ENCODE peak calls at places on chromosomes 2 and 18, in ten cellular contexts. B is cardiac muscle cell; J is GM23248; Y is heart left ventricle; O is OCI-LY7; S is heart right ventricle; L is colonic mucosa; G is CD8-positive, alpha-beta T cell; D is thoracic aorta; X is IMR-90. W is an unnamed sample.

GRCh38 chr18:48023334-48024008 is 93.0 kb upstream of the SMAD2 start:
- DNase-seq in B (peak; percentile 70), G (no peak), L (peak; percentile 62), S (no peak), Y (no peak), D (no peak), X (peak; percentile 10), O (peak; percentile 8), J (peak; percentile 65), W (peak; percentile 57)

GRCh38 chr2:149009928-149010461 is 28.5 kb upstream of the LYPD6B start:
- DNase-seq in L (no peak), X (no peak), S (no peak), G (no peak), D (no peak), Y (no peak), B (no peak), O (no peak), J (no peak), W (no peak)

GRCh38 chr18:8609711-8610441 is 639 bp downstream of the RAB12 start:
- DNase-seq in D (no peak), S (peak; percentile 26), O (peak; percentile 40), X (no peak), G (peak; percentile 7), Y (no peak), L (no peak), J (peak; percentile 63), B (peak; percentile 30), W (peak; percentile 27)

GRCh38 chr2:41935004-41935401 is 112.8 kb upstream of the PKDCC start:
- DNase-seq in J (no peak), B (no peak), D (no peak), X (no peak), O (no peak), L (no peak), Y (no peak), G (no peak), S (no peak), W (no peak)

GRCh38 chr2:174939046-174939445 is 66.1 kb downstream of the CHN1 start:
- DNase-seq in G (no peak), J (peak; percentile 64), L (no peak), O (no peak), X (peak; percentile 79), Y (no peak), S (no peak), D (no peak), B (no peak), W (no peak)

GRCh38 chr18:11862468-11863137 is 11.4 kb downstream of the CHMP1B start:
- DNase-seq in D (no peak), G (no peak), O (no peak), Y (no peak), X (no peak), B (no peak), S (no peak), J (no peak), L (no peak), W (no peak)

GRCh38 chr2:214201892-214202291 is 209.0 kb upstream of the VWC2L start:
- DNase-seq in J (no peak), D (no peak), B (no peak), O (no peak), Y (no peak), X (no peak), G (no peak), L (no peak), S (no peak), W (no peak)

GRCh38 chr2:109270758-109271305 is 141.8 kb downstream of the SH3RF3 start:
- DNase-seq in X (no peak), Y (no peak), B (no peak), D (no peak), O (no peak), L (peak; percentile 54), G (no peak), J (no peak), S (no peak), W (no peak)

GRCh38 chr2:118992740-118993391 is 50.9 kb downstream of the MARCO start:
- DNase-seq in Y (no peak), O (no peak), S (no peak), J (no peak), B (no peak), D (no peak), X (no peak), L (peak; percentile 7), G (no peak), W (no peak)

DNA sequence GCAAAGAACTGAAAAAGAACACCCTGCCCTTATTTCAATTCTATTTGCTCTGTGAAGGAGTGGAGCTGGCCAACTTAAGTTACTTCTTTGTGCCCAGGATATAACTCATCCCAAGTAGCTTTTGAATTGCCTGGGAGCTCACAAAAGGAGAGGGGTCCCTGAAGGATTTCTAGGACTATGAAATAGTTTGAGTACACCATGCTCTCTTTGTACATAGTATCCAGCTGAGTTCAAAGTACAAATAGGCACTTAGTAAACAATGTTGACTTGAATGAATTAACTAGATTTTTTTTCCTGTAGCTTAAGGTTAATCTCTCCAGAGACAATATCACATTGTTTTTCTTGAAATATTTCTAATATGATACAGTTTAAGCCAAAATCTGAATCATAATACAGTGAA is 47.7 kb downstream of the ZC3H15 start:
- DNase-seq in B (no peak), S (no peak), G (no peak), D (no peak), X (no peak), J (no peak), O (no peak), Y (no peak), L (no peak), W (peak; percentile 72)
- H3K4me1 ChIP-seq in B (peaks cover 9% of the 10 kb centered on the region), S (no peaks in the 10 kb centered on the region), G (no peaks in the 10 kb centered on the region), D (peaks cover 11% of the 10 kb centered on the region), X (peaks cover 3% of the 10 kb centered on the region), J (peaks cover 10% of the 10 kb centered on the region), O (no peaks in the 10 kb centered on the region), Y (no peaks in the 10 kb centered on the region), L (no peaks in the 10 kb centered on the region), W (peaks cover 12% of the 10 kb centered on the region)

DNA sequence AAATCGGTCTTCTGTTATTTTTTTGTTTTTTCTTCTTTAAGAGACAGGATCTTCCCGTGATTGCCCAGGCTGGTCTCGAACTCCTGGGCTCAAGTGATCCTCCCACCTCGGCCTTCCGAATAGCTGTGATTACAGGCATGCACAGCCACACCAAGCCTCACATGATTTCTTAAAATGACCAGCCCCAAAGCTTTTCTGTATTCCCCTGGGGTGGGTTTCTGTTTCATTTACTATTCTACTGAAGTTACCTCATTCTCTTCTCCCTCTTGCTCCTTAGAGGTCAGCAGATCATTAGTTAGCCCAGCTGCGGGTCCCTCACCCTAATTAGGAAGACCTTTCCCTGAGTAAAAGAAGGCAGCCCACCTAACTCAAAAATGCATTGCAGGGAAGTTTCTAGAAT is 27.6 kb downstream of the SLC1A4 start:
- DNase-seq in G (no peak), L (no peak), B (no peak), S (no peak), D (no peak), X (no peak), J (no peak), O (no peak), Y (no peak), W (no peak)
- H3K4me1 ChIP-seq in G (no peaks in the 10 kb centered on the region), L (no peaks in the 10 kb centered on the region), B (peaks cover 5% of the 10 kb centered on the region), S (no peaks in the 10 kb centered on the region), D (no peaks in the 10 kb centered on the region), X (no peaks in the 10 kb centered on the region), J (no peaks in the 10 kb centered on the region), O (peaks cover 23% of the 10 kb centered on the region), Y (no peaks in the 10 kb centered on the region), W (no peaks in the 10 kb centered on the region)

GRCh38 chr2:218886461-218886947 is 5.9 kb downstream of the WNT10A start:
- DNase-seq in X (no peak), Y (no peak), D (no peak), L (no peak), O (no peak), G (no peak), J (no peak), B (no peak), S (no peak), W (no peak)
- H3K4me1 ChIP-seq in X (no peaks in the 10 kb centered on the region), Y (peaks cover 9% of the 10 kb centered on the region), D (peaks cover 5% of the 10 kb centered on the region), L (no peaks in the 10 kb centered on the region), O (peaks cover 47% of the 10 kb centered on the region), G (peaks cover 22% of the 10 kb centered on the region), J (peaks cover 4% of the 10 kb centered on the region), B (no peaks in the 10 kb centered on the region), S (peaks cover 12% of the 10 kb centered on the region), W (peaks cover 2% of the 10 kb centered on the region)

DNA sequence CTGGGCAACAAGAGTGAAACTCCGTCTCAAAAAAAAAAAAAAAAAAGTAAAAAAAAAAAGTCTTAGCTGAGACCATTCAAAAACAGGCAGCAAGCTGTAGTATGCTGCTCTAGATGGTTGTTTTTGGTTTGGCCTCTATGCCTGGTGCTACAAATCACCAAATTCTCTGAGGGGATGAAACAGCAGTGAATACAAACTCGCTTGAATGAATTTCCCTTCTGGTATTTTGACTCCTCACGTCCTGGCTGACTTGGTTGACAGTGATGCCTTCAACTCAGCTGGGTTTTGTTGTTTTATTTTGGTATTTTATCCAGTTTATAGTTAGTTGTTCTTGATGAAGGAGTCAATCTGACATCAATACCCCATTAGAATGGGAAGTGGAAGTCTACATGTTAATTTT is 3.3 kb upstream of the TCF7L1 start:
- DNase-seq in X (no peak), Y (no peak), L (no peak), B (no peak), O (no peak), S (no peak), D (no peak), J (no peak), G (no peak), W (no peak)
- H3K4me1 ChIP-seq in X (peaks cover under 1% of the 10 kb centered on the region), Y (peaks cover 7% of the 10 kb centered on the region), L (no peaks in the 10 kb centered on the region), B (peaks cover 2% of the 10 kb centered on the region), O (no peaks in the 10 kb centered on the region), S (no peaks in the 10 kb centered on the region), D (peaks cover under 1% of the 10 kb centered on the region), J (no peaks in the 10 kb centered on the region), G (peaks cover 17% of the 10 kb centered on the region), W (peaks cover 7% of the 10 kb centered on the region)

DNA sequence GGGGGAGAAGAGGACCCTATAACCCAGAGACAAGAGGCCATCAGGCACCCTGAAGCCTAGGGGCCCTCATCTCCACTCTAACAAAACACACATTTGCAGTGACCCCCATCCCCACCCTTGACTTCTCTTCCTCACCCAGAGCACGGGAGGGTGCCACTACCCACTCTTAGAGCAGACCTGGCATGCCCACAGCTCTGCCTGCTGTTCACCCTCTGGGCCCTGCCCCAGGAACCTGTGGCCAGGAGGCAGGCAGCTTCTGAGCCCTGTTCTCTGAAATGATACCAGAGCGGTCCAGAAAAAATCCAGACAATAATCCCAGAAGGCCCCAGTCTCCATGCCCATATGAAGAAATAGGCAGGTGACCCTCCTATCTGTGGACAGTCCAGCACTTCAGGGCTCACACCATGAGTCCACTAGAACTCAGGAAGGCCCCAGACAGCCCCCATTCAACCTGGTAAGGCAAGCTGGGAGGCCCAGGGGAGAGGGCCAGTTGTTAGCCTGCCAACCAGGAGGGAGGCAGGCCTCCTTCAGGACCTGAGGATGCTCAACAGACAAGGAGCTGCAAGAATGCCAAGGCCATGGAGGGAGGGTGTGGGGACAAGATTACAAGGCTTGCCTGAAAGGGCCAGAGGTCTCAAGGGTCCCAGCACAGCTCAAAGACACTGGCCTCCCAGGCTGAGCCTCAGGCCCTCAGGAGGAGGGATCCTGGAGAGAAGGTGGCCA is 75.0 kb downstream of the TNS1 start:
- DNase-seq in D (no peak), L (no peak), G (no peak), B (no peak), S (no peak), J (no peak), X (no peak), Y (peak; percentile 54), O (no peak), W (no peak)
- H3K4me1 ChIP-seq in D (peaks cover 96% of the 10 kb centered on the region), L (no peaks in the 10 kb centered on the region), G (no peaks in the 10 kb centered on the region), B (peaks cover 18% of the 10 kb centered on the region), S (peaks cover 97% of the 10 kb centered on the region), J (peaks cover 60% of the 10 kb centered on the region), X (peaks cover 52% of the 10 kb centered on the region), Y (peaks cover 93% of the 10 kb centered on the region), O (no peaks in the 10 kb centered on the region), W (no peaks in the 10 kb centered on the region)

GRCh38 chr18:25245299-25245698 is 106.7 kb downstream of the ZNF521 start:
- DNase-seq in X (no peak), B (no peak), Y (no peak), O (no peak), S (no peak), L (no peak), G (no peak), D (no peak), J (no peak), W (no peak)
- H3K4me1 ChIP-seq in X (peaks cover 22% of the 10 kb centered on the region), B (peaks cover 62% of the 10 kb centered on the region), Y (no peaks in the 10 kb centered on the region), O (no peaks in the 10 kb centered on the region), S (peaks cover 3% of the 10 kb centered on the region), L (no peaks in the 10 kb centered on the region), G (no peaks in the 10 kb centered on the region), D (no peaks in the 10 kb centered on the region), J (peaks cover 37% of the 10 kb centered on the region), W (no peaks in the 10 kb centered on the region)